ENCODE peak calls at places on chromosomes 2 and 18, in eight cellular contexts. W is GM10248, X is NCI-H1694 treated with DMSO at 0.1 percent for 48 hours, K is C1 segment of cervical spinal cord, E is GOT3, O is T-cell, I is HCEC 1CT, H is WTC11. R is an unnamed sample.

GRCh38 chr2:70029814-70030409 is 57.4 kb upstream of the PCBP1 start:
- DNase-seq in W (no peak), X (no peak), K (no peak), E (no peak), O (no peak), I (peak; percentile 42), H (peak; percentile 47), R (peak; percentile 42)

GRCh38 chr2:102703748-102704147 is 58.1 kb upstream of the TMEM182 start:
- DNase-seq in W (peak; percentile 23), X (peak; percentile 7), K (no peak), E (no peak), O (no peak), I (peak; percentile 34), H (no peak), R (no peak)

GRCh38 chr2:60544059-60544458 is 9.4 kb downstream of the BCL11A start:
- DNase-seq in W (no peak), X (no peak), K (no peak), E (no peak), O (no peak), I (no peak), H (no peak), R (no peak)

GRCh38 chr2:234958746-234959395 is 7.1 kb downstream of the SH3BP4 start:
- DNase-seq in W (no peak), X (no peak), K (no peak), E (no peak), O (no peak), I (no peak), H (no peak), R (no peak)

GRCh38 chr18:26335139-26335933 is 109.1 kb downstream of the TAF4B start:
- DNase-seq in W (no peak), X (no peak), K (no peak), E (no peak), O (no peak), I (no peak), H (no peak), R (no peak)

GRCh38 chr18:46387426-46388131 is 269.4 kb downstream of the LOXHD1 start:
- DNase-seq in W (no peak), X (no peak), K (no peak), E (no peak), O (no peak), I (no peak), H (no peak), R (no peak)

GRCh38 chr2:200476836-200477235 is 33.0 kb downstream of the KCTD18 start:
- DNase-seq in W (no peak), X (no peak), K (no peak), E (no peak), O (no peak), I (no peak), H (no peak), R (no peak)

GRCh38 chr2:238286987-238287386 is 1.4 kb downstream of the PER2 start:
- DNase-seq in W (no peak), X (no peak), K (no peak), E (no peak), O (no peak), I (no peak), H (no peak), R (no peak)

GRCh38 chr2:31831585-31831984 is 179.2 kb downstream of the MEMO1 start:
- DNase-seq in W (no peak), X (no peak), K (no peak), E (no peak), O (no peak), I (peak; percentile 30), H (no peak), R (no peak)

GRCh38 chr2:18834341-18834740 is 245.0 kb upstream of the NT5C1B start:
- DNase-seq in W (no peak), X (no peak), K (no peak), E (no peak), O (no peak), I (peak; percentile 89), H (no peak), R (no peak)

GRCh38 chr18:24031916-24032315 is 17.4 kb downstream of the TTC39C start:
- DNase-seq in W (no peak), X (no peak), K (no peak), E (no peak), O (no peak), I (no peak), H (no peak), R (no peak)

GRCh38 chr2:118325556-118325955 is 237.3 kb downstream of the INSIG2 start:
- DNase-seq in W (no peak), X (no peak), K (no peak), E (no peak), O (no peak), I (no peak), H (no peak), R (no peak)

GRCh38 chr2:134782792-134783191 is 55.6 kb upstream of the ACMSD start:
- DNase-seq in W (peak; percentile 25), X (no peak), K (no peak), E (no peak), O (no peak), I (no peak), H (no peak), R (no peak)

R was measured in thoracic aorta.